ENCODE peak calls at places on chromosome 15, in eight cellular contexts. One of them, this sample, is unnamed.

GRCh38 chr15:90376789-90377188 is 11.3 kb upstream of the IQGAP1 start:
- DNase-seq in GM13976: no peak
- DNase-seq in HT1080: no peak
- DNase-seq in AG08396: no peak
- DNase-seq in CD4-positive, CD25-positive, alpha-beta regulatory T cell: peak
- DNase-seq in left cardiac atrium: no peak
- DNase-seq in astrocyte of the spinal cord: no peak
- DNase-seq in stimulated activated CD8-positive, alpha-beta memory T cell treated with anti-CD3 and anti-CD28 coated beads, Interleukin-7, amount 100 ng/mL, for 24 hours: no peak
- DNase-seq in this sample: no peak

GRCh38 chr15:22989576-22990477 is 9.7 kb upstream of the CYFIP1 start:
- DNase-seq in GM13976: no peak
- DNase-seq in HT1080: no peak
- DNase-seq in AG08396: peak
- DNase-seq in CD4-positive, CD25-positive, alpha-beta regulatory T cell: no peak
- DNase-seq in left cardiac atrium: no peak
- DNase-seq in astrocyte of the spinal cord: no peak
- DNase-seq in stimulated activated CD8-positive, alpha-beta memory T cell treated with anti-CD3 and anti-CD28 coated beads, Interleukin-7, amount 100 ng/mL, for 24 hours: no peak
- DNase-seq in this sample: no peak

GRCh38 chr15:40028853-40029252 is 10.1 kb downstream of the SRP14 start:
- DNase-seq in GM13976: no peak
- DNase-seq in HT1080: no peak
- DNase-seq in AG08396: no peak
- DNase-seq in CD4-positive, CD25-positive, alpha-beta regulatory T cell: no peak
- DNase-seq in left cardiac atrium: no peak
- DNase-seq in astrocyte of the spinal cord: no peak
- DNase-seq in stimulated activated CD8-positive, alpha-beta memory T cell treated with anti-CD3 and anti-CD28 coated beads, Interleukin-7, amount 100 ng/mL, for 24 hours: no peak
- DNase-seq in this sample: no peak

GRCh38 chr15:45522931-45523331 is 376 bp upstream of the SLC30A4 start:
- DNase-seq in GM13976: peak
- DNase-seq in HT1080: peak
- DNase-seq in AG08396: no peak
- DNase-seq in CD4-positive, CD25-positive, alpha-beta regulatory T cell: peak
- DNase-seq in left cardiac atrium: no peak
- DNase-seq in astrocyte of the spinal cord: peak
- DNase-seq in stimulated activated CD8-positive, alpha-beta memory T cell treated with anti-CD3 and anti-CD28 coated beads, Interleukin-7, amount 100 ng/mL, for 24 hours: no peak
- DNase-seq in this sample: peak

GRCh38 chr15:59995568-59996349 is 8.4 kb upstream of the FOXB1 start:
- DNase-seq in GM13976: no peak
- DNase-seq in HT1080: no peak
- DNase-seq in AG08396: no peak
- DNase-seq in CD4-positive, CD25-positive, alpha-beta regulatory T cell: no peak
- DNase-seq in left cardiac atrium: no peak
- DNase-seq in astrocyte of the spinal cord: no peak
- DNase-seq in stimulated activated CD8-positive, alpha-beta memory T cell treated with anti-CD3 and anti-CD28 coated beads, Interleukin-7, amount 100 ng/mL, for 24 hours: no peak
- DNase-seq in this sample: no peak

GRCh38 chr15:19973718-19974117 is 567.9 kb downstream of the GOLGA6L6 start:
- DNase-seq in GM13976: no peak
- DNase-seq in HT1080: peak
- DNase-seq in AG08396: no peak
- DNase-seq in CD4-positive, CD25-positive, alpha-beta regulatory T cell: no peak
- DNase-seq in left cardiac atrium: no peak
- DNase-seq in astrocyte of the spinal cord: no peak
- DNase-seq in stimulated activated CD8-positive, alpha-beta memory T cell treated with anti-CD3 and anti-CD28 coated beads, Interleukin-7, amount 100 ng/mL, for 24 hours: no peak
- DNase-seq in this sample: no peak

GRCh38 chr15:36278219-36278618 is 301.2 kb upstream of the CDIN1 start:
- DNase-seq in GM13976: no peak
- DNase-seq in HT1080: peak
- DNase-seq in AG08396: no peak
- DNase-seq in CD4-positive, CD25-positive, alpha-beta regulatory T cell: no peak
- DNase-seq in left cardiac atrium: no peak
- DNase-seq in astrocyte of the spinal cord: peak
- DNase-seq in stimulated activated CD8-positive, alpha-beta memory T cell treated with anti-CD3 and anti-CD28 coated beads, Interleukin-7, amount 100 ng/mL, for 24 hours: no peak
- DNase-seq in this sample: peak

GRCh38 chr15:46354443-46354842 is 719.6 kb downstream of the SQOR start:
- DNase-seq in GM13976: no peak
- DNase-seq in HT1080: no peak
- DNase-seq in AG08396: no peak
- DNase-seq in CD4-positive, CD25-positive, alpha-beta regulatory T cell: no peak
- DNase-seq in left cardiac atrium: no peak
- DNase-seq in astrocyte of the spinal cord: no peak
- DNase-seq in stimulated activated CD8-positive, alpha-beta memory T cell treated with anti-CD3 and anti-CD28 coated beads, Interleukin-7, amount 100 ng/mL, for 24 hours: no peak
- DNase-seq in this sample: no peak

GRCh38 chr15:70086636-70087035 is 11.1 kb downstream of the TLE3 start:
- DNase-seq in GM13976: no peak
- DNase-seq in HT1080: no peak
- DNase-seq in AG08396: no peak
- DNase-seq in CD4-positive, CD25-positive, alpha-beta regulatory T cell: no peak
- DNase-seq in left cardiac atrium: no peak
- DNase-seq in astrocyte of the spinal cord: no peak
- DNase-seq in stimulated activated CD8-positive, alpha-beta memory T cell treated with anti-CD3 and anti-CD28 coated beads, Interleukin-7, amount 100 ng/mL, for 24 hours: no peak
- DNase-seq in this sample: no peak

GRCh38 chr15:89028036-89028435 is 60.2 kb upstream of the ABHD2 start:
- DNase-seq in GM13976: no peak
- DNase-seq in HT1080: no peak
- DNase-seq in AG08396: no peak
- DNase-seq in CD4-positive, CD25-positive, alpha-beta regulatory T cell: no peak
- DNase-seq in left cardiac atrium: no peak
- DNase-seq in astrocyte of the spinal cord: no peak
- DNase-seq in stimulated activated CD8-positive, alpha-beta memory T cell treated with anti-CD3 and anti-CD28 coated beads, Interleukin-7, amount 100 ng/mL, for 24 hours: no peak
- DNase-seq in this sample: no peak

GRCh38 chr15:68667800-68668625 is 89.2 kb downstream of the CORO2B start:
- DNase-seq in GM13976: no peak
- DNase-seq in HT1080: no peak
- DNase-seq in AG08396: no peak
- DNase-seq in CD4-positive, CD25-positive, alpha-beta regulatory T cell: no peak
- DNase-seq in left cardiac atrium: no peak
- DNase-seq in astrocyte of the spinal cord: no peak
- DNase-seq in stimulated activated CD8-positive, alpha-beta memory T cell treated with anti-CD3 and anti-CD28 coated beads, Interleukin-7, amount 100 ng/mL, for 24 hours: no peak
- DNase-seq in this sample: no peak

GRCh38 chr15:94912760-94913159 is 681.4 kb downstream of the MCTP2 start:
- DNase-seq in GM13976: no peak
- DNase-seq in HT1080: no peak
- DNase-seq in AG08396: no peak
- DNase-seq in CD4-positive, CD25-positive, alpha-beta regulatory T cell: no peak
- DNase-seq in left cardiac atrium: no peak
- DNase-seq in astrocyte of the spinal cord: no peak
- DNase-seq in stimulated activated CD8-positive, alpha-beta memory T cell treated with anti-CD3 and anti-CD28 coated beads, Interleukin-7, amount 100 ng/mL, for 24 hours: no peak
- DNase-seq in this sample: no peak

GRCh38 chr15:89462198-89462912 is 34.0 kb downstream of the RHCG start:
- DNase-seq in GM13976: no peak
- DNase-seq in HT1080: peak
- DNase-seq in AG08396: peak
- DNase-seq in CD4-positive, CD25-positive, alpha-beta regulatory T cell: peak
- DNase-seq in left cardiac atrium: no peak
- DNase-seq in astrocyte of the spinal cord: peak
- DNase-seq in stimulated activated CD8-positive, alpha-beta memory T cell treated with anti-CD3 and anti-CD28 coated beads, Interleukin-7, amount 100 ng/mL, for 24 hours: no peak
- DNase-seq in this sample: peak

GRCh38 chr15:91223902-91224301 is 123.8 kb downstream of the SV2B start:
- DNase-seq in GM13976: no peak
- DNase-seq in HT1080: peak
- DNase-seq in AG08396: no peak
- DNase-seq in CD4-positive, CD25-positive, alpha-beta regulatory T cell: no peak
- DNase-seq in left cardiac atrium: no peak
- DNase-seq in astrocyte of the spinal cord: no peak
- DNase-seq in stimulated activated CD8-positive, alpha-beta memory T cell treated with anti-CD3 and anti-CD28 coated beads, Interleukin-7, amount 100 ng/mL, for 24 hours: no peak
- DNase-seq in this sample: no peak

GRCh38 chr15:80507638-80508316 is 103.6 kb downstream of the ARNT2 start:
- DNase-seq in GM13976: no peak
- DNase-seq in HT1080: no peak
- DNase-seq in AG08396: peak
- DNase-seq in CD4-positive, CD25-positive, alpha-beta regulatory T cell: no peak
- DNase-seq in left cardiac atrium: no peak
- DNase-seq in astrocyte of the spinal cord: peak
- DNase-seq in stimulated activated CD8-positive, alpha-beta memory T cell treated with anti-CD3 and anti-CD28 coated beads, Interleukin-7, amount 100 ng/mL, for 24 hours: no peak
- DNase-seq in this sample: peak

GRCh38 chr15:48040166-48040817 is 80.5 kb upstream of the SLC24A5 start:
- DNase-seq in GM13976: no peak
- DNase-seq in HT1080: peak
- DNase-seq in AG08396: peak
- DNase-seq in CD4-positive, CD25-positive, alpha-beta regulatory T cell: no peak
- DNase-seq in left cardiac atrium: peak
- DNase-seq in astrocyte of the spinal cord: peak
- DNase-seq in stimulated activated CD8-positive, alpha-beta memory T cell treated with anti-CD3 and anti-CD28 coated beads, Interleukin-7, amount 100 ng/mL, for 24 hours: no peak
- DNase-seq in this sample: peak

GRCh38 chr15:88651293-88651692 is 12.5 kb downstream of the ISG20 start:
- DNase-seq in GM13976: no peak
- DNase-seq in HT1080: no peak
- DNase-seq in AG08396: no peak
- DNase-seq in CD4-positive, CD25-positive, alpha-beta regulatory T cell: no peak
- DNase-seq in left cardiac atrium: no peak
- DNase-seq in astrocyte of the spinal cord: no peak
- DNase-seq in stimulated activated CD8-positive, alpha-beta memory T cell treated with anti-CD3 and anti-CD28 coated beads, Interleukin-7, amount 100 ng/mL, for 24 hours: no peak
- DNase-seq in this sample: no peak

GRCh38 chr15:92652576-92652966 is 3.0 kb downstream of the FAM174B start:
- DNase-seq in GM13976: no peak
- DNase-seq in HT1080: no peak
- DNase-seq in AG08396: no peak
- DNase-seq in CD4-positive, CD25-positive, alpha-beta regulatory T cell: no peak
- DNase-seq in left cardiac atrium: no peak
- DNase-seq in astrocyte of the spinal cord: no peak
- DNase-seq in stimulated activated CD8-positive, alpha-beta memory T cell treated with anti-CD3 and anti-CD28 coated beads, Interleukin-7, amount 100 ng/mL, for 24 hours: no peak
- DNase-seq in this sample: no peak

GRCh38 chr15:54605556-54605955 is 591.2 kb downstream of the RSL24D1 start:
- DNase-seq in GM13976: no peak
- DNase-seq in HT1080: no peak
- DNase-seq in AG08396: no peak
- DNase-seq in CD4-positive, CD25-positive, alpha-beta regulatory T cell: no peak
- DNase-seq in left cardiac atrium: no peak
- DNase-seq in astrocyte of the spinal cord: no peak
- DNase-seq in stimulated activated CD8-positive, alpha-beta memory T cell treated with anti-CD3 and anti-CD28 coated beads, Interleukin-7, amount 100 ng/mL, for 24 hours: no peak
- DNase-seq in this sample: no peak

GRCh38 chr15:88717342-88718017 is 78.7 kb downstream of the ISG20 start:
- DNase-seq in GM13976: no peak
- DNase-seq in HT1080: no peak
- DNase-seq in AG08396: no peak
- DNase-seq in CD4-positive, CD25-positive, alpha-beta regulatory T cell: no peak
- DNase-seq in left cardiac atrium: no peak
- DNase-seq in astrocyte of the spinal cord: no peak
- DNase-seq in stimulated activated CD8-positive, alpha-beta memory T cell treated with anti-CD3 and anti-CD28 coated beads, Interleukin-7, amount 100 ng/mL, for 24 hours: no peak
- DNase-seq in this sample: no peak

GRCh38 chr15:29032229-29032625 is 146.5 kb downstream of the APBA2 start:
- DNase-seq in GM13976: no peak
- DNase-seq in HT1080: no peak
- DNase-seq in AG08396: no peak
- DNase-seq in CD4-positive, CD25-positive, alpha-beta regulatory T cell: no peak
- DNase-seq in left cardiac atrium: no peak
- DNase-seq in astrocyte of the spinal cord: no peak
- DNase-seq in stimulated activated CD8-positive, alpha-beta memory T cell treated with anti-CD3 and anti-CD28 coated beads, Interleukin-7, amount 100 ng/mL, for 24 hours: no peak
- DNase-seq in this sample: no peak

GRCh38 chr15:68228971-68229385 is 550 bp downstream of the CLN6 start:
- DNase-seq in GM13976: no peak
- DNase-seq in HT1080: no peak
- DNase-seq in AG08396: no peak
- DNase-seq in CD4-positive, CD25-positive, alpha-beta regulatory T cell: peak
- DNase-seq in left cardiac atrium: peak
- DNase-seq in astrocyte of the spinal cord: no peak
- DNase-seq in stimulated activated CD8-positive, alpha-beta memory T cell treated with anti-CD3 and anti-CD28 coated beads, Interleukin-7, amount 100 ng/mL, for 24 hours: no peak
- DNase-seq in this sample: no peak

GRCh38 chr15:34621675-34622074 is 38.2 kb upstream of the GOLGA8B start:
- DNase-seq in GM13976: peak
- DNase-seq in HT1080: peak
- DNase-seq in AG08396: no peak
- DNase-seq in CD4-positive, CD25-positive, alpha-beta regulatory T cell: peak
- DNase-seq in left cardiac atrium: no peak
- DNase-seq in astrocyte of the spinal cord: peak
- DNase-seq in stimulated activated CD8-positive, alpha-beta memory T cell treated with anti-CD3 and anti-CD28 coated beads, Interleukin-7, amount 100 ng/mL, for 24 hours: no peak
- DNase-seq in this sample: peak

GRCh38 chr15:71201471-71201870 is 86.2 kb downstream of the THSD4 start:
- DNase-seq in GM13976: no peak
- DNase-seq in HT1080: no peak
- DNase-seq in AG08396: no peak
- DNase-seq in CD4-positive, CD25-positive, alpha-beta regulatory T cell: no peak
- DNase-seq in left cardiac atrium: no peak
- DNase-seq in astrocyte of the spinal cord: no peak
- DNase-seq in stimulated activated CD8-positive, alpha-beta memory T cell treated with anti-CD3 and anti-CD28 coated beads, Interleukin-7, amount 100 ng/mL, for 24 hours: no peak
- DNase-seq in this sample: no peak

GRCh38 chr15:62833671-62834070 is 208.9 kb upstream of the TPM1 start:
- DNase-seq in GM13976: no peak
- DNase-seq in HT1080: no peak
- DNase-seq in AG08396: no peak
- DNase-seq in CD4-positive, CD25-positive, alpha-beta regulatory T cell: no peak
- DNase-seq in left cardiac atrium: no peak
- DNase-seq in astrocyte of the spinal cord: no peak
- DNase-seq in stimulated activated CD8-positive, alpha-beta memory T cell treated with anti-CD3 and anti-CD28 coated beads, Interleukin-7, amount 100 ng/mL, for 24 hours: no peak
- DNase-seq in this sample: no peak

GRCh38 chr15:88814393-88814792 is 11.2 kb downstream of the ACAN start:
- DNase-seq in GM13976: no peak
- DNase-seq in HT1080: no peak
- DNase-seq in AG08396: no peak
- DNase-seq in CD4-positive, CD25-positive, alpha-beta regulatory T cell: no peak
- DNase-seq in left cardiac atrium: no peak
- DNase-seq in astrocyte of the spinal cord: no peak
- DNase-seq in stimulated activated CD8-positive, alpha-beta memory T cell treated with anti-CD3 and anti-CD28 coated beads, Interleukin-7, amount 100 ng/mL, for 24 hours: no peak
- DNase-seq in this sample: no peak

GRCh38 chr15:42371125-42371524 is 11.8 kb downstream of the CAPN3 start:
- DNase-seq in GM13976: no peak
- DNase-seq in HT1080: peak
- DNase-seq in AG08396: no peak
- DNase-seq in CD4-positive, CD25-positive, alpha-beta regulatory T cell: peak
- DNase-seq in left cardiac atrium: no peak
- DNase-seq in astrocyte of the spinal cord: no peak
- DNase-seq in stimulated activated CD8-positive, alpha-beta memory T cell treated with anti-CD3 and anti-CD28 coated beads, Interleukin-7, amount 100 ng/mL, for 24 hours: no peak
- DNase-seq in this sample: peak

GRCh38 chr15:60363903-60364302 is 33.9 kb downstream of the ANXA2 start:
- DNase-seq in GM13976: no peak
- DNase-seq in HT1080: no peak
- DNase-seq in AG08396: no peak
- DNase-seq in CD4-positive, CD25-positive, alpha-beta regulatory T cell: no peak
- DNase-seq in left cardiac atrium: no peak
- DNase-seq in astrocyte of the spinal cord: peak
- DNase-seq in stimulated activated CD8-positive, alpha-beta memory T cell treated with anti-CD3 and anti-CD28 coated beads, Interleukin-7, amount 100 ng/mL, for 24 hours: no peak
- DNase-seq in this sample: no peak

GRCh38 chr15:83365370-83365938 is 81.0 kb upstream of the BNC1 start:
- DNase-seq in GM13976: no peak
- DNase-seq in HT1080: peak
- DNase-seq in AG08396: peak
- DNase-seq in CD4-positive, CD25-positive, alpha-beta regulatory T cell: peak
- DNase-seq in left cardiac atrium: peak
- DNase-seq in astrocyte of the spinal cord: peak
- DNase-seq in stimulated activated CD8-positive, alpha-beta memory T cell treated with anti-CD3 and anti-CD28 coated beads, Interleukin-7, amount 100 ng/mL, for 24 hours: no peak
- DNase-seq in this sample: peak

GRCh38 chr15:31828594-31828993 is 201.7 kb upstream of the CHRNA7 start:
- DNase-seq in GM13976: no peak
- DNase-seq in HT1080: no peak
- DNase-seq in AG08396: no peak
- DNase-seq in CD4-positive, CD25-positive, alpha-beta regulatory T cell: no peak
- DNase-seq in left cardiac atrium: no peak
- DNase-seq in astrocyte of the spinal cord: no peak
- DNase-seq in stimulated activated CD8-positive, alpha-beta memory T cell treated with anti-CD3 and anti-CD28 coated beads, Interleukin-7, amount 100 ng/mL, for 24 hours: no peak
- DNase-seq in this sample: no peak

GRCh38 chr15:93146196-93146595 is 57.2 kb upstream of the RGMA start:
- DNase-seq in GM13976: no peak
- DNase-seq in HT1080: no peak
- DNase-seq in AG08396: no peak
- DNase-seq in CD4-positive, CD25-positive, alpha-beta regulatory T cell: no peak
- DNase-seq in left cardiac atrium: no peak
- DNase-seq in astrocyte of the spinal cord: no peak
- DNase-seq in stimulated activated CD8-positive, alpha-beta memory T cell treated with anti-CD3 and anti-CD28 coated beads, Interleukin-7, amount 100 ng/mL, for 24 hours: no peak
- DNase-seq in this sample: no peak